ENCODE peak calls at places on chromosomes 4 and X, in seven cellular contexts. Y is 8988T; T is heart right ventricle; A is stimulated activated CD4-positive, alpha-beta T cell treated with anti-CD3 and anti-CD28 coated beads, Interleukin-4, amount 100 ng/mL, for 24 hours; C is iris pigment epithelial cell; X is glomerular endothelial cell; G is cardiac muscle cell. E is an unnamed sample.

GRCh38 chr4:102139932-102140331 is 205.3 kb downstream of the SLC39A8 start:
- DNase-seq in Y (no peak), T (no peak), A (no peak), C (no peak), X (peak), G (no peak), E (peak)

GRCh38 chrX:134949271-134949670 is 41.5 kb upstream of the SMIM10 start:
- DNase-seq in Y (no peak), T (no peak), A (no peak), C (peak), X (peak), G (peak), E (peak)

GRCh38 chrX:29496636-29497180 is 718.7 kb upstream of the MAGEB2 start:
- DNase-seq in Y (no peak), T (no peak), A (no peak), C (peak), X (no peak), G (no peak), E (peak)

GRCh38 chr4:5142726-5143125 is 91.4 kb downstream of the STK32B start:
- DNase-seq in Y (no peak), T (no peak), A (no peak), C (peak), X (peak), G (peak), E (peak)

GRCh38 chrX:152905081-152905420 is 7.2 kb downstream of the ZNF185 start:
- DNase-seq in Y (no peak), T (no peak), A (no peak), C (no peak), X (no peak), G (no peak), E (no peak)

GRCh38 chr4:152956650-152957436 is 20.7 kb downstream of the FHDC1 start:
- DNase-seq in Y (no peak), T (no peak), A (no peak), C (peak), X (no peak), G (peak), E (no peak)

GRCh38 chr4:163536101-163536500 is 41.6 kb downstream of the TMA16 start:
- DNase-seq in Y (no peak), T (no peak), A (no peak), C (no peak), X (no peak), G (peak), E (no peak)

GRCh38 chr4:152988721-152989553 is 52.8 kb downstream of the FHDC1 start:
- DNase-seq in Y (no peak), T (no peak), A (no peak), C (no peak), X (no peak), G (no peak), E (no peak)

GRCh38 chrX:47190445-47191269 is 3.0 kb upstream of the UBA1 start:
- DNase-seq in Y (peak), T (peak), A (peak), C (peak), X (peak), G (peak), E (peak)

GRCh38 chrX:130539721-130540321 is 138.0 kb downstream of the RBMX2 start:
- DNase-seq in Y (peak), T (peak), A (peak), C (peak), X (peak), G (peak), E (peak)

GRCh38 chrX:134026732-134027311 is 41.4 kb upstream of the GPC3 start:
- DNase-seq in Y (no peak), T (no peak), A (peak), C (peak), X (no peak), G (peak), E (peak)

GRCh38 chr4:90293320-90293719 is 166.1 kb downstream of the CCSER1 start:
- DNase-seq in Y (no peak), T (no peak), A (no peak), C (peak), X (no peak), G (peak), E (no peak)

GRCh38 chrX:131677655-131678628 is 134.1 kb downstream of the OR13H1 start:
- DNase-seq in Y (peak), T (peak), A (peak), C (peak), X (no peak), G (peak), E (peak)

GRCh38 chr4:153488719-153489384 is 22.7 kb downstream of the TMEM131L start:
- DNase-seq in Y (no peak), T (peak), A (no peak), C (peak), X (no peak), G (peak), E (no peak)

GRCh38 chr4:178953447-178954120 is 1511.3 kb upstream of the AGA start:
- DNase-seq in Y (no peak), T (no peak), A (no peak), C (no peak), X (no peak), G (no peak), E (no peak)

GRCh38 chr4:76305971-76306881 is at the start of gene STBD1:
- DNase-seq in Y (peak), T (peak), A (peak), C (peak), X (no peak), G (peak), E (peak)

GRCh38 chr4:13524504-13525243 is 19.6 kb downstream of the NKX3-2 start:
- DNase-seq in Y (peak), T (no peak), A (no peak), C (peak), X (no peak), G (peak), E (no peak)

GRCh38 chr4:71732706-71733105 is 51.2 kb downstream of the GC start:
- DNase-seq in Y (no peak), T (no peak), A (no peak), C (peak), X (peak), G (peak), E (peak)

GRCh38 chr4:147570616-147571015 is 46.6 kb upstream of the TMEM184C start:
- DNase-seq in Y (no peak), T (no peak), A (no peak), C (peak), X (no peak), G (peak), E (no peak)

GRCh38 chr4:175238827-175239517 is 320.8 kb downstream of the ADAM29 start:
- DNase-seq in Y (no peak), T (no peak), A (no peak), C (peak), X (no peak), G (no peak), E (no peak)

GRCh38 chr4:119130365-119131065 is 5.1 kb upstream of the MYOZ2 start:
- DNase-seq in Y (no peak), T (no peak), A (no peak), C (peak), X (no peak), G (peak), E (no peak)

GRCh38 chr4:81352476-81352875 is 119.2 kb downstream of the RASGEF1B start:
- DNase-seq in Y (no peak), T (no peak), A (no peak), C (peak), X (no peak), G (peak), E (no peak)

GRCh38 chr4:107115185-107115847 is 79.2 kb upstream of the DKK2 start:
- DNase-seq in Y (no peak), T (no peak), A (no peak), C (peak), X (no peak), G (peak), E (no peak)

GRCh38 chrX:3262906-3263305 is 83.5 kb downstream of the MXRA5 start:
- DNase-seq in Y (peak), T (no peak), A (no peak), C (peak), X (peak), G (peak), E (peak)

GRCh38 chr4:142181021-142181420 is 544.6 kb downstream of the IL15 start:
- DNase-seq in Y (no peak), T (no peak), A (no peak), C (no peak), X (no peak), G (no peak), E (no peak)